ENCODE peak calls at places on chromosomes 13 and 19, in eight cellular contexts. P is heart left ventricle, E is cardiac muscle cell, T is OCI-LY7, G is pancreas, S is endothelial cell of umbilical vein, B is mucosa of descending colon, R is thoracic aorta. X is an unnamed sample.

GRCh38 chr13:31044658-31045620 is 112.5 kb downstream of the TEX26 start:
- DNase-seq in P (no peak), E (no peak), T (no peak), G (no peak), S (peak; percentile 7), B (no peak), R (no peak), X (no peak)

GRCh38 chr19:32810452-32810851 is 59.1 kb downstream of the SLC7A9 start:
- DNase-seq in P (no peak), E (no peak), T (no peak), G (no peak), S (no peak), B (no peak), R (no peak), X (no peak)

GRCh38 chr19:15452111-15453047 is 2.6 kb upstream of the WIZ start:
- DNase-seq in P (peak; percentile 91), E (peak; percentile 91), T (peak; percentile 74), G (peak; percentile 84), S (peak; percentile 94), B (peak; percentile 90), R (peak; percentile 49), X (peak; percentile 86)

GRCh38 chr13:40366119-40366518 is 300.3 kb downstream of the FOXO1 start:
- DNase-seq in P (no peak), E (no peak), T (peak; percentile 59), G (no peak), S (no peak), B (no peak), R (no peak), X (no peak)

GRCh38 chr13:109642358-109642757 is 144.0 kb downstream of the IRS2 start:
- DNase-seq in P (no peak), E (no peak), T (no peak), G (no peak), S (no peak), B (no peak), R (no peak), X (no peak)

GRCh38 chr19:5048091-5048726 is 79.3 kb downstream of the KDM4B start:
- DNase-seq in P (peak; percentile 76), E (peak; percentile 87), T (peak; percentile 46), G (peak; percentile 87), S (peak; percentile 69), B (peak; percentile 91), R (peak; percentile 37), X (peak; percentile 76)

GRCh38 chr19:1814391-1814790 is 2.3 kb upstream of the ATP8B3 start:
- DNase-seq in P (no peak), E (no peak), T (no peak), G (no peak), S (no peak), B (peak; percentile 23), R (no peak), X (no peak)

GRCh38 chr19:41701401-41702075 is 6.9 kb upstream of the CEACAM5 start:
- DNase-seq in P (no peak), E (no peak), T (peak; percentile 20), G (no peak), S (no peak), B (peak; percentile 75), R (no peak), X (no peak)

GRCh38 chr19:46287585-46287984 is 9.3 kb upstream of the HIF3A start:
- DNase-seq in P (no peak), E (peak; percentile 36), T (no peak), G (no peak), S (peak; percentile 44), B (no peak), R (no peak), X (no peak)

GRCh38 chr13:80924596-80924995 is 583.7 kb upstream of the SPRY2 start:
- DNase-seq in P (no peak), E (peak; percentile 83), T (no peak), G (no peak), S (peak; percentile 84), B (no peak), R (no peak), X (no peak)

GRCh38 chr19:45179063-45179847 is 671 bp downstream of the BLOC1S3 start:
- DNase-seq in P (peak; percentile 45), E (peak; percentile 53), T (no peak), G (peak; percentile 43), S (no peak), B (peak; percentile 65), R (no peak), X (no peak)

GRCh38 chr19:45177817-45178261 is at the start of gene TRAPPC6A:
- DNase-seq in P (no peak), E (no peak), T (no peak), G (no peak), S (no peak), B (no peak), R (no peak), X (no peak)

GRCh38 chr19:45175663-45176345 is 2.2 kb downstream of the TRAPPC6A start:
- DNase-seq in P (no peak), E (no peak), T (no peak), G (no peak), S (no peak), B (no peak), R (no peak), X (no peak)

GRCh38 chr19:45179848-45180370 is 1.3 kb downstream of the BLOC1S3 start:
- DNase-seq in P (no peak), E (no peak), T (no peak), G (no peak), S (no peak), B (no peak), R (no peak), X (no peak)

DNA sequence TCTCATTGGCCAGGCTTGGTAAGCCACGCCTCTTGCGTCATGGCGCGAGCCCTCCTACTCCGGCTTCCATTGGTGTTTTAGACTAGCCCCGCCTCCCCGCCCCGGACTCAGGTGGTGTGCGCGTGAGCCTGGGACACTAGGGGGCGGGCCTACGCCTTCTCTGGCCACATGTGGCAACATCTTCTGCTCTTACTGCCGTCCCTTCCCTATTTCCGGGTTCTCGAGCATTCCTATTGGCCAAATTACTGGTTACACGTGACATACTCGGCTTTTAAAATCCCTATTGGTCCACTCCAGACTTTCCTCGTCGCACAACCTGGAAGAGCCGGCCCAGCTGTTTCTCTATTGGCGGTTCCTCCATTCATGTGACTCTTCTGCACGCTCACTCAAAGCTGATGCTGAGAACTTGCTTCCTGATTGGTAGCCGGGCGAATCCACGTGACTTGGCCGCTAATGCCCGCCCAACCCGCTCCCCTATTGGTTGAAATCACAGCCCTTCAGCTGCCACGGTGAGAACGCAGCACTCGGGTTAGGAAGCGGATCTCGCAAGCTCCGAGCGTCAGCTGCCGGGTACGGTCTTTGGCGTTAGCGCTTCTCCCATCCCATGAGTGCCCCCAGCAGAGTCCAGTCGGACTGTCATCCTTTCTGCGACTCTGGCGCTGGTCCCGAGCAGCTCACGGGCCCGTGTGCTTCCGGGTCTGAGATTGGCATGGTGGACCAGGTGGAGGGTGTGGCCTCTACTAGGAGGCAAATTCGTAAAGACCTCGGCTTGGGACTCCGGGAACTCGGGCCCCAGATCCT is at the start of gene BLOC1S3:
- DNase-seq in P (peak; percentile 100), E (peak; percentile 100), T (peak; percentile 100), G (peak; percentile 100), S (peak; percentile 100), B (peak; percentile 100), R (peak; percentile 100), X (peak; percentile 100)
- H3K4me1 ChIP-seq in P (peaks cover 14% of the 10 kb centered on the region), E (peaks cover 4% of the 10 kb centered on the region), T (peaks cover 25% of the 10 kb centered on the region), G (peaks cover 15% of the 10 kb centered on the region), S (peaks cover 13% of the 10 kb centered on the region), B (peaks cover 15% of the 10 kb centered on the region), R (peaks cover 26% of the 10 kb centered on the region), X (peaks cover 25% of the 10 kb centered on the region)

GRCh38 chr19:28737021-28737525 is 475.9 kb downstream of the UQCRFS1 start:
- DNase-seq in P (no peak), E (peak; percentile 71), T (peak; percentile 53), G (peak; percentile 17), S (no peak), B (no peak), R (no peak), X (no peak)
- TF ChIP-seq CTCF in P (peak; percentile 55), E (peak; percentile 64), T (peak; percentile 85), G (peak; percentile 36), S (peak; percentile 12), B (no peak), R (peak; percentile 15), X (no peak)

GRCh38 chr19:10499550-10500246 is 3.5 kb downstream of the KEAP1 start:
- DNase-seq in P (no peak), E (no peak), T (no peak), G (no peak), S (no peak), B (peak; percentile 35), R (no peak), X (no peak)

GRCh38 chr19:10501971-10502523 is 1.1 kb downstream of the KEAP1 start:
- DNase-seq in P (peak; percentile 86), E (peak; percentile 44), T (peak; percentile 59), G (peak; percentile 95), S (peak; percentile 77), B (peak; percentile 90), R (peak; percentile 37), X (peak; percentile 92)

GRCh38 chr19:10502524-10503001 is 593 bp downstream of the KEAP1 start:
- DNase-seq in P (peak; percentile 96), E (peak; percentile 91), T (peak; percentile 96), G (peak; percentile 95), S (peak; percentile 85), B (peak; percentile 95), R (peak; percentile 83), X (peak; percentile 94)

GRCh38 chr19:10500247-10500592 is 2.9 kb downstream of the KEAP1 start:
- DNase-seq in P (no peak), E (no peak), T (no peak), G (no peak), S (no peak), B (no peak), R (no peak), X (no peak)

GRCh38 chr19:10497371-10497770 is 5.8 kb downstream of the KEAP1 start:
- DNase-seq in P (no peak), E (no peak), T (no peak), G (no peak), S (no peak), B (no peak), R (no peak), X (no peak)
- H3K4me1 ChIP-seq in P (peaks cover 20% of the 10 kb centered on the region), E (no peaks in the 10 kb centered on the region), T (peaks cover 7% of the 10 kb centered on the region), G (peaks cover 5% of the 10 kb centered on the region), S (peaks cover 7% of the 10 kb centered on the region), B (peaks cover 31% of the 10 kb centered on the region), R (peaks cover 17% of the 10 kb centered on the region), X (peaks cover 33% of the 10 kb centered on the region)

DNA sequence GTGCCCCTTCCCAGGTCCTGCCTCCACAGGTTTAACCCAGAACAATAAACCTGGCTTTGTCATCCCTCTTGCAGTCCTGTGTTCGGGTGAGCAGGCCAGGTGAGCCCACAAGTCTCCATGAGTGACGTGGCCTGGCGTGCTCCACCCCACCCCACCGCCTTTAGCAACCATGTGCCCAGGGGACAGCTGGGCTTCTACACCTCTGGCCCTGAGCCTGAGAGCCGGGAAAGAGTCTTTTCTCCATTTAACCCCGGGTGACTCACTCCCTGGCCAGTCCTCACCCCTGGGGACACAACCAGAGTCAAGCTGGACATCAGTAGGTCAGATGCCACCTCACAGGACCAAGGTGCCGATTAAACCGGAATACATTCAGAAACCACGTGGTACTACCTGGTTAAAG is 4.1 kb downstream of the C19orf53 start:
- DNase-seq in P (no peak), E (no peak), T (no peak), G (no peak), S (no peak), B (no peak), R (no peak), X (no peak)
- TF ChIP-seq CTCF in P (no peak), E (no peak), T (no peak), G (no peak), S (no peak), B (no peak), R (no peak), X (no peak)

X was measured in gastrocnemius medialis.